ENCODE peak calls at places on chromosome 5, in six cellular contexts. U is GM13977; W is stimulated activated CD4-positive, alpha-beta T cell treated with anti-CD3 and anti-CD28 coated beads, Interleukin-2, amount 100 ng/mL, for 48 hours; M is effector memory CD8-positive, alpha-beta T cell; D is HTR-8/SVneo; N is stimulated activated effector memory CD8-positive, alpha-beta T cell treated with anti-CD3 and anti-CD28 coated beads, Interleukin-12 subunit alpha, Interleukin-12 subunit beta, amount 100 ng/mL, for 72 hours. P is an unnamed sample.

GRCh38 chr5:143698534-143698933 is 113.4 kb upstream of the HMHB1 start:
- DNase-seq in U (no peak), N (no peak), W (no peak), D (no peak), M (no peak), P (no peak)

GRCh38 chr5:1322036-1322903 is 22.6 kb downstream of the CLPTM1L start:
- DNase-seq in D (no peak), M (no peak), N (no peak), W (no peak), U (no peak), P (no peak)

GRCh38 chr5:164341056-164341619 is 835.7 kb downstream of the MAT2B start:
- DNase-seq in D (no peak), M (no peak), N (no peak), W (no peak), U (no peak), P (no peak)

GRCh38 chr5:69368458-69369368 is 607 bp downstream of the AK6 start:
- DNase-seq in D (peak), N (no peak), M (peak), U (no peak), W (no peak), P (peak)

GRCh38 chr5:173395257-173395932 is 67.2 kb upstream of the STC2 start:
- DNase-seq in D (peak), N (no peak), U (no peak), M (no peak), W (no peak), P (no peak)

GRCh38 chr5:149356391-149356790 is 1.5 kb upstream of the PCYOX1L start:
- DNase-seq in U (no peak), D (no peak), N (no peak), W (no peak), M (no peak), P (no peak)

GRCh38 chr5:1907616-1908015 is 24.9 kb upstream of the IRX4 start:
- DNase-seq in U (no peak), N (no peak), M (no peak), D (no peak), W (no peak), P (no peak)

GRCh38 chr5:65861830-65862241 is 64.5 kb upstream of the ERBIN start:
- DNase-seq in N (no peak), W (no peak), M (no peak), D (peak), U (no peak), P (no peak)

P was measured in effector CD4-positive, alpha-beta T cell.